ENCODE peak calls at places on chromosomes 4 and X, in ten cellular contexts. W is astrocyte, J is MM.1S, A is mammary epithelial cell, O is K562, E is HCT116, D is endothelial cell of umbilical vein, R is GM23248, P is neural progenitor cell, S is HepG2. M is an unnamed sample.

GRCh38 chrX:48918303-48918643 is 551 bp downstream of the PIM2 start:
- DNase-seq in W (no peak), E (no peak), P (peak), S (no peak), A (no peak), D (no peak), J (no peak), O (no peak), R (no peak), M (no peak)

GRCh38 chr4:13524504-13525243 is 19.6 kb downstream of the NKX3-2 start:
- DNase-seq in S (no peak), W (peak), E (no peak), D (no peak), A (no peak), O (no peak), J (no peak), R (peak), P (no peak), M (no peak)

GRCh38 chr4:37836256-37836655 is 9.8 kb downstream of the PGM2 start:
- DNase-seq in W (no peak), P (no peak), J (no peak), O (no peak), S (no peak), A (no peak), R (no peak), E (no peak), D (no peak), M (no peak)

GRCh38 chrX:8879750-8880149 is 78.6 kb upstream of the FAM9A start:
- DNase-seq in W (no peak), R (peak), S (peak), D (peak), E (no peak), P (peak), O (peak), J (peak), A (peak), M (no peak)

GRCh38 chr4:40924793-40925117 is 175.0 kb downstream of the NSUN7 start:
- DNase-seq in E (no peak), A (no peak), R (no peak), J (no peak), P (no peak), O (no peak), D (no peak), S (no peak), W (no peak), M (no peak)

GRCh38 chr4:78629991-78630541 is 78.5 kb downstream of the ANXA3 start:
- DNase-seq in S (no peak), W (no peak), R (no peak), J (no peak), P (no peak), O (peak), D (no peak), A (no peak), E (no peak), M (no peak)

GRCh38 chrX:10047631-10048030 is 80.5 kb downstream of the CLDN34 start:
- DNase-seq in W (no peak), P (peak), S (no peak), O (no peak), E (no peak), J (no peak), A (no peak), R (peak), D (peak), M (no peak)

GRCh38 chrX:39848243-39848642 is 249.5 kb downstream of the BCOR start:
- DNase-seq in E (no peak), W (peak), D (peak), J (no peak), O (peak), P (no peak), A (no peak), R (no peak), S (no peak), M (no peak)

GRCh38 chr4:140893939-140894338 is 137.8 kb upstream of the TBC1D9 start:
- DNase-seq in R (peak), J (no peak), E (no peak), A (no peak), O (no peak), S (no peak), D (no peak), W (peak), P (no peak), M (no peak)

GRCh38 chr4:105061136-105061696 is 85.5 kb upstream of the TET2 start:
- DNase-seq in J (peak), R (no peak), E (peak), S (peak), D (peak), A (peak), W (peak), O (no peak), P (peak), M (peak)

GRCh38 chr4:98745372-98745771 is 87.0 kb upstream of the TSPAN5 start:
- DNase-seq in A (peak), E (no peak), O (no peak), R (peak), W (no peak), J (no peak), D (no peak), P (no peak), S (peak), M (no peak)

GRCh38 chrX:96684339-96685204 is at the start of gene DIAPH2:
- DNase-seq in A (peak), S (peak), O (no peak), E (peak), P (peak), R (peak), J (peak), W (peak), D (peak), M (peak)

GRCh38 chrX:135437867-135438733 is 16.4 kb downstream of the SMIM10L2A start:
- DNase-seq in E (no peak), R (no peak), A (no peak), P (no peak), O (peak), D (no peak), J (no peak), S (peak), W (no peak), M (no peak)

GRCh38 chr4:111960241-111960667 is 185.0 kb upstream of the FAM241A start:
- DNase-seq in P (no peak), A (peak), R (peak), D (peak), E (peak), O (no peak), S (no peak), J (peak), W (no peak), M (no peak)

GRCh38 chr4:83320548-83320947 is 14.1 kb downstream of the HPSE start:
- DNase-seq in E (no peak), O (no peak), W (no peak), R (peak), S (no peak), J (no peak), P (no peak), D (peak), A (peak), M (no peak)

GRCh38 chr4:87005690-87006461 is 71.1 kb downstream of the AFF1 start:
- DNase-seq in P (peak), R (peak), O (no peak), A (no peak), J (peak), D (peak), W (no peak), S (no peak), E (no peak), M (no peak)

GRCh38 chrX:40099046-40099968 is 1.5 kb upstream of the BCOR start:
- DNase-seq in R (peak), J (peak), E (no peak), D (no peak), W (no peak), O (peak), S (no peak), P (peak), A (no peak), M (no peak)

GRCh38 chr4:159047478-159048165 is 55.3 kb upstream of the RAPGEF2 start:
- DNase-seq in J (no peak), R (peak), W (peak), A (no peak), O (peak), P (no peak), E (no peak), S (peak), D (peak), M (no peak)

GRCh38 chr4:7857993-7858392 is 81.7 kb downstream of the AFAP1 start:
- DNase-seq in S (peak), R (no peak), O (no peak), D (no peak), W (no peak), E (no peak), A (no peak), P (no peak), J (no peak), M (no peak)

GRCh38 chr4:7858498-7858897 is 81.2 kb downstream of the AFAP1 start:
- DNase-seq in J (no peak), S (no peak), W (no peak), O (no peak), A (no peak), E (no peak), R (no peak), D (no peak), P (no peak), M (no peak)

GRCh38 chr4:7859350-7859749 is 80.3 kb downstream of the AFAP1 start:
- DNase-seq in J (no peak), S (no peak), O (no peak), D (no peak), W (no peak), E (no peak), A (no peak), R (no peak), P (no peak), M (no peak)

GRCh38 chr4:7855731-7856130 is 83.9 kb downstream of the AFAP1 start:
- DNase-seq in R (no peak), E (no peak), A (no peak), O (no peak), D (no peak), W (no peak), P (no peak), J (no peak), S (no peak), M (no peak)

GRCh38 chr4:7857238-7857701 is 82.4 kb downstream of the AFAP1 start:
- DNase-seq in P (no peak), W (peak), D (peak), O (no peak), S (no peak), J (no peak), R (peak), E (no peak), A (peak), M (no peak)
- H3K4me2 ChIP-seq in P (no peak), W (peak), D (peak), O (no peak), S (peak), J (no peak), R (peak), E (no peak), A (peak), M (no peak)

DNA sequence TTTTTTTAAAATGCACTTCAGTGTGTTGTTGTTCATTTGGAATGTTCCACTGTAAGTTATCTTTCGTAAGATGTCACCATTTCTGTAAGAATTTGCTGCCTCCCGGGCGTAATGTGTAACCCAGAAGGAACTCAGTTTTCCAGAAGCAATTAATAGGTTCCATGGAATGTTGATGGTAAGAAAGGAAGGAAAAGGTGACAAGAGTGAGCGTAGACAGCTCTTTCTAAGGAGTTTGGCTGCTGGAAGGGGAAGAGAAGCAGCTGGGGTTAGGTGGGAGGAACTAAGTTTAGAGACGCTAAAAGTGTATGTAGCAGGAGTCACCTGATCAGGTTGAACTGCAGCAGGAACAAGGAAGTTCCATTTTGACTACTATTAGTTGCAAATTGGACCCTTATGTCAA is 35.9 kb downstream of the PNMA5 start:
- DNase-seq in A (no peak), O (no peak), W (peak), D (no peak), J (no peak), S (no peak), E (no peak), R (peak), P (no peak), M (no peak)
- H3K9ac ChIP-seq in A (no peak), O (no peak), W (no peak), D (no peak), J (no peak), S (no peak), E (peak), R (peak), P (no peak), M (no peak)

DNA sequence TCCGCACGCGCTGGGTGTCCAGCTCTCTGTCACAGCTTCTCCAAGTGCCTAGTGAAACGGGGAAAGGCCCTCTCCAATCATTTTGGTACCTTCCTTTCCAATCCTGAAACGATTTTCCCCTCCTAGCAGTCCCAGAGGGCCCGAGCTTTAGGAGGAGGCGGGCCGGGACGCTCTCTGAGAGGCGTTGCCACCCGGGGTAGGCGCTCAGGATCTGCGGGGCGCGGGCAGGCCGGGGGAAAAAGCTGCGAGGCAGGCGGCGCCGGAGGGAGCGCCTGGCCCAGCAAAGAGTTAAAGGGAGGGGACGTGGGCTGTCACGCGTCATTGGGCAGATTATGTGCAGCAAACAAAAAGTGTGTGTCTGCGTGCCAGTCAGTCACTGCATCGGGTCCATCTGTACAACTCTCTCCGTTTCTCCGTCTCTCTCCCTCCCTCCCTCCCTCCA is at the start of gene PRDM8:
- DNase-seq in R (peak), D (no peak), J (no peak), W (peak), S (no peak), O (no peak), A (no peak), E (no peak), P (peak), M (no peak)
- TF ChIP-seq EZH2 in R (no peak), D (no peak), J (no peak), W (peak), S (no peak), O (no peak), A (no peak), E (no peak), P (no peak), M (no peak)

DNA sequence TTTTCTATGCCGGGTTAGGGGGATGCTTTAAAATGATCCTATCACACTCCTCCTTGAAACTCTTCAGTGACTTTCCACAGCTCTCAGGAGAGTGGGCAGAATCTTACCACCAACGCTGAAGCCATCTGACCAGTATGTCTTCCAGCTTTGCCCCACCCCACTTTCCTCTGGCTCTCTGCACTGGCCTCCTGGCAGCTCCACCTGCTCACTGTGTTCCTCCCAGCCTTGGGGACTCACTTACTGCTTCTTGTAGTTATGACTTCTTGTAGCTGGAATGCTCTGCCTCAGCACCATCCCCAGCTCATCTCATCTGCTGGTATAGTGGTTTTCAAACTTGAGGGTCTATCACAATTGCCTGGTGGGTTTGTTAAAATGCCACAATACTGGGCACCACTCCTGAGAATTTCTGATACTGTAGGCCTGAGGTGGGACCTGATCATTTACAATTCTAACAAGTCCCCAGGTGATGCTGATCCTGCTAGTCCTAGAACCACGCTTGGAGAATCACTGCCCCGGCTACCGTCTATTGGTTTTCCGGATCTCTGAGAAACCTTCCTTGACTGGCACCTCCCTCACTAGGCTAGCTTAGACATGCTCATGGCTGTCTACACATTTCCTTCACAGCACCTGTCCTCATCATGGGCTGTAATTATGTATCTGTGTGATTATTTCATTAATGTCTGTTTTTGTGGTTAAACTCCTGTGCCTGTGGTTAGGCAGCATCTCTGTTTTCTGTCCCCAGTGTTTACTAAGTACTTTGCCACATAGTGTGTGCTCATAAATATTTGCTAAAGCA is 152.2 kb downstream of the MGST2 start:
- DNase-seq in D (no peak), E (no peak), O (no peak), W (no peak), A (peak), J (no peak), P (no peak), S (no peak), R (peak), M (no peak)
- H3K4me2 ChIP-seq in D (no peak), E (no peak), O (no peak), W (no peak), A (no peak), J (no peak), P (no peak), S (no peak), R (no peak), M (no peak)

DNA sequence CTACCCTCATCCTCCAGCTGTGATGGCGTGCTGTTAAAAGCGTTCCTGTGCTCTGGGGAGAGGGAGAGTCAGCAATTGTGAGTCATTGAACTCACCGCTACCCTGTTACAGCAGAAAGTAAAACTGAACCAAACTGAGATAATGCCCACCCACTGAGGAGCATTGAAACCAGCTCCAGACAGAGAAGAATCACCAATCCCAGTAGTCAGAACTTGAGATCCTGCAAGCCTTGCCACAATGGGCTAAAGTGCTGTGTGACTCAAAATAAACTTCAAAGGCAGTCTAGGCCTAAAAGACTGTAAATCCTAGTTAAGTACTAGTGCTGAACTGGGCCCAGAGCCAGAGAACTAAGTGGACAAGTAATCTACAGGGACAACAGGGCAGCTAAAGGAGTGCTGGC is 1394.2 kb upstream of the DIAPH2 start:
- DNase-seq in E (no peak), O (no peak), A (no peak), S (no peak), R (no peak), D (no peak), P (peak), J (no peak), W (no peak), M (no peak)
- H3K9ac ChIP-seq in E (no peak), O (no peak), A (no peak), S (no peak), R (no peak), D (no peak), P (no peak), J (no peak), W (no peak), M (no peak)

DNA sequence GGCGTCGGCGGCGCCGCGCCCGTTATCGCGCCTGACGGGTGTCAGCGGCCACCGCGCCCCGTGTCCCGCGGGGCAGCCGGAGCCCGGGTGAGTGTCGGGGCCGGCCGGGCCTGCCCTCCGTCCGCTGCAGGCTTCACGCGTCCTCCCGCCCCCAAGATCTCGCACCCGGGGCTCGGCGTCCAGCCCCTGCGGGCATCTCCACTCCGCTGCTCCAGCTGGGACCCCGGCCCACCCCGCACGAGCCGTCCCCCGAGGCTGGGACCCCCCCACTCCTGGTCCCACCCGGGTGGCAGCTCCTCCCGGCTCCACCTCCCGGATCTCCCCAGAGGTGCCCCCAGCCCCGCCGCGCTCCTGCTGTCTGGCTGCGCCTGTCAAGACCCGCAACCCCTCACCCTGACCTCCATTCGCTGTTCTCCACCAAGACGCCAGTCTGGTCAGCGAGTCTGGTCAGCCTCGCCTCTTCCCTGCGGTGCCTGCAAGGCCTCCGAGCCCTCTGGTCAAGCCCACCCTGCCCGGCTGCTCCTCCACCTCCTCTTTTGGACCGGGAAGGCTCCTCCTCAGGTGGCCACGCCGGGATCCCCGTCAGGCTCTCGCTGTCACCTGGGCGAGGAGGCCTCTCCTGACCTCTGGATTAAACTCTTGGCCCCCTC is 66.0 kb upstream of the NKX1-1 start:
- DNase-seq in E (no peak), R (no peak), J (no peak), A (no peak), S (no peak), D (no peak), P (no peak), O (no peak), W (no peak), M (no peak)
- TF ChIP-seq EZH2 in E (no peak), R (no peak), J (no peak), A (peak), S (no peak), D (no peak), P (no peak), O (no peak), W (peak), M (peak)

GRCh38 chr4:185137233-185137925 is 5.7 kb upstream of the SLC25A4 start:
- DNase-seq in S (no peak), O (no peak), W (no peak), D (no peak), E (no peak), P (no peak), R (no peak), A (no peak), J (no peak), M (no peak)
- H3K4me2 ChIP-seq in S (no peak), O (no peak), W (no peak), D (no peak), E (no peak), P (no peak), R (no peak), A (no peak), J (no peak), M (no peak)

M was measured in keratinocyte.